ENCODE peak calls at places on chromosomes 12 and 14, in ten cellular contexts. M, K, D, P, S, J, G, I, Y and X are unnamed samples.

GRCh38 chr12:44317651-44318126 is 481.8 kb downstream of the TMEM117 start:
- DNase-seq in M (no peak), K (no peak), D (no peak), P (no peak), S (peak; percentile 27), J (peak; percentile 30), G (peak; percentile 22), I (peak; percentile 38), Y (peak; percentile 3), X (no peak)

GRCh38 chr12:121296618-121297476 is at the start of gene CAMKK2:
- DNase-seq in M (peak; percentile 83), K (peak; percentile 63), D (peak; percentile 28), P (peak; percentile 91), S (peak; percentile 76), J (peak; percentile 77), G (peak; percentile 96), I (peak; percentile 73), Y (peak; percentile 11), X (peak; percentile 86)

GRCh38 chr14:106129274-106129673 is 602.9 kb downstream of the TMEM121 start:
- DNase-seq in M (no peak), K (no peak), D (no peak), P (no peak), S (no peak), J (no peak), G (no peak), I (no peak), Y (no peak), X (no peak)

GRCh38 chr12:41724216-41724615 is 420.5 kb downstream of the GXYLT1 start:
- DNase-seq in M (no peak), K (no peak), D (no peak), P (no peak), S (no peak), J (no peak), G (no peak), I (no peak), Y (no peak), X (no peak)

GRCh38 chr14:105883066-105884005 is 357.0 kb downstream of the TMEM121 start:
- DNase-seq in M (peak; percentile 6), K (peak; percentile 5), D (no peak), P (no peak), S (no peak), J (no peak), G (peak; percentile 1), I (no peak), Y (no peak), X (peak; percentile 6)

GRCh38 chr12:124392271-124392990 is 97.5 kb downstream of the RFLNA start:
- DNase-seq in M (peak; percentile 53), K (no peak), D (no peak), P (peak; percentile 82), S (peak; percentile 81), J (peak; percentile 39), G (peak; percentile 45), I (no peak), Y (no peak), X (no peak)

GRCh38 chr12:46904406-46905240 is 78.8 kb upstream of the SLC38A4 start:
- DNase-seq in M (no peak), K (no peak), D (no peak), P (no peak), S (peak; percentile 45), J (peak; percentile 11), G (no peak), I (peak; percentile 78), Y (no peak), X (no peak)

GRCh38 chr12:14780851-14781250 is 22.4 kb downstream of the WBP11 start:
- DNase-seq in M (no peak), K (no peak), D (no peak), P (no peak), S (no peak), J (no peak), G (no peak), I (no peak), Y (no peak), X (no peak)

GRCh38 chr12:99232324-99232723 is 415.2 kb upstream of the GARIN6 start:
- DNase-seq in M (no peak), K (no peak), D (no peak), P (no peak), S (no peak), J (no peak), G (no peak), I (no peak), Y (no peak), X (no peak)

GRCh38 chr12:124498870-124499753 is 68.3 kb downstream of the NCOR2 start:
- DNase-seq in M (no peak), K (no peak), D (no peak), P (no peak), S (peak; percentile 91), J (peak; percentile 73), G (no peak), I (no peak), Y (no peak), X (no peak)

GRCh38 chr12:25861226-25861625 is 97.3 kb upstream of the RASSF8 start:
- DNase-seq in M (no peak), K (no peak), D (no peak), P (no peak), S (no peak), J (no peak), G (no peak), I (no peak), Y (no peak), X (no peak)

GRCh38 chr12:62802981-62803380 is 132.0 kb downstream of the PPM1H start:
- DNase-seq in M (no peak), K (no peak), D (no peak), P (no peak), S (peak; percentile 75), J (no peak), G (no peak), I (peak; percentile 16), Y (no peak), X (no peak)

GRCh38 chr12:129564768-129565167 is 339.1 kb downstream of the TMEM132D start:
- DNase-seq in M (no peak), K (no peak), D (no peak), P (no peak), S (no peak), J (no peak), G (no peak), I (no peak), Y (no peak), X (no peak)

GRCh38 chr12:64737539-64737938 is 21.7 kb downstream of the GNS start:
- DNase-seq in M (no peak), K (no peak), D (no peak), P (no peak), S (no peak), J (no peak), G (no peak), I (no peak), Y (no peak), X (no peak)

GRCh38 chr14:75800792-75801191 is 139.7 kb downstream of the TTLL5 start:
- DNase-seq in M (no peak), K (no peak), D (no peak), P (no peak), S (no peak), J (no peak), G (no peak), I (no peak), Y (no peak), X (no peak)
- TF ChIP-seq CTCF in M (no peak), K (no peak), D (no peak), P (no peak), S (no peak), J (no peak), G (no peak), I (no peak), Y (no peak), X (no peak)

GRCh38 chr14:80850197-80850814 is 91.2 kb downstream of the CEP128 start:
- DNase-seq in M (no peak), K (no peak), D (no peak), P (no peak), S (peak; percentile 74), J (peak; percentile 79), G (peak; percentile 7), I (peak; percentile 53), Y (peak; percentile 20), X (no peak)
- TF ChIP-seq CTCF in M (no peak), K (peak; percentile 68), D (peak; percentile 35), P (peak; percentile 64), S (peak; percentile 56), J (peak; percentile 55), G (peak; percentile 48), I (peak; percentile 67), Y (peak; percentile 55), X (peak; percentile 87)

GRCh38 chr12:94803939-94804338 is 153.6 kb upstream of the TMCC3 start:
- DNase-seq in M (no peak), K (no peak), D (no peak), P (no peak), S (no peak), J (no peak), G (no peak), I (no peak), Y (no peak), X (no peak)

GRCh38 chr12:94799136-94799535 is 148.8 kb upstream of the TMCC3 start:
- DNase-seq in M (no peak), K (no peak), D (no peak), P (no peak), S (no peak), J (no peak), G (no peak), I (no peak), Y (no peak), X (no peak)

GRCh38 chr12:94805749-94806148 is 155.4 kb upstream of the TMCC3 start:
- DNase-seq in M (no peak), K (no peak), D (peak; percentile 90), P (no peak), S (peak; percentile 90), J (peak; percentile 92), G (no peak), I (peak; percentile 75), Y (no peak), X (no peak)

GRCh38 chr12:94801736-94802135 is 151.4 kb upstream of the TMCC3 start:
- DNase-seq in M (no peak), K (no peak), D (no peak), P (no peak), S (no peak), J (no peak), G (no peak), I (no peak), Y (no peak), X (no peak)

GRCh38 chr12:94802796-94803195 is 152.4 kb upstream of the TMCC3 start:
- DNase-seq in M (no peak), K (no peak), D (no peak), P (no peak), S (no peak), J (no peak), G (no peak), I (no peak), Y (no peak), X (no peak)
- TF ChIP-seq CTCF in M (no peak), K (no peak), D (no peak), P (no peak), S (no peak), J (no peak), G (no peak), I (no peak), Y (no peak), X (no peak)

DNA sequence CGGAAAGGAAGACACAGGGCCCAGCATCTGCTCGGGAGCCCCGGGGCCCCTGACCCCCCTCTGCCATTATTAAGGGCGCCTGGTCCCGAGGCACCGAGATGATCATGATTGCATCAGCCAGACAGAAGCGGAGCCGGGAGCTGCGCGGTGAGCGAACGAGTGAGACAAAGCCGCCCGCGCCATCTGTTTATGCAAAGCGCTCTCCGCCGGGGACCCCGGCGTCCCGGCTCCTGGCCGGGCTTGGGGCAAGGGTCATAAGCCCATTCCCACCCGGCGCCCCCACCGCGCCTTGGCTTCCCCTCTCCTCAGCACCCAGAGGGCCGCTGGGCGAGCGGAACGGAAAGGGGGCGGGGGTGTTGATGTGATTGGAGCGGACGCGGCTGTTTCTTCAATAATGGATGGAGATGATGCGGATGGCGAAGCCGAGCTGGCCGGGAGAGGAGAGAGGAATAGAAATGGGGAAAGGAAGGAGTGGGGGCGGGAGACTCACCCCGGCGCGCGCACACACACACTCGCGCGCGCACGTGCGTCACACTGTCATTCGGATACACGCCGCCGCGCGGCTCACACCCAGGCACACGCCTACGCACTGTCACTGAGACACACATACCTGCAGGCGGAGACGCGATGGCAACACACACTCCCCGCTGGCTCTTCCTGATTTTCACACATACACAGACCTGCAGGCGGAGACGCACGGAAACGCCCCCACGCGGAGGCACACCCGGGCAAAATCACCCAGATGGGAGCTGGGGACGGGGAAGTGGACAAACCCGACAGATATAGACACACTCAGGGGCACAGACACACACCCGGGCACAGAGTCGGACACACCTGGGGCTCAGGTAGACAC is 10.7 kb downstream of the STAC3 start:
- DNase-seq in M (no peak), K (no peak), D (no peak), P (no peak), S (peak; percentile 53), J (peak; percentile 35), G (peak; percentile 59), I (peak; percentile 69), Y (no peak), X (peak; percentile 72)
- TF ChIP-seq CTCF in M (no peak), K (peak; percentile 8), D (no peak), P (no peak), S (no peak), J (no peak), G (no peak), I (peak; percentile 16), Y (peak; percentile 1), X (no peak)